ENCODE peak calls at places on chromosomes 1 and 21, in eight cellular contexts. E, C, O, P, K, Y, T and J are unnamed samples.

GRCh38 chr1:11918779-11919519 is 7.3 kb downstream of the KIAA2013 start:
- DNase-seq in Y (no peak), K (no peak), C (no peak), T (no peak), P (no peak), O (no peak), E (peak), J (no peak)

GRCh38 chr1:166282391-166283137 is 115.8 kb upstream of the FAM78B start:
- DNase-seq in P (no peak), Y (no peak), C (no peak), O (no peak), E (no peak), K (no peak), T (no peak), J (no peak)

GRCh38 chr1:228340686-228341449 is 65.8 kb downstream of the TRIM11 start:
- DNase-seq in E (no peak), O (no peak), Y (no peak), T (peak), K (no peak), C (no peak), P (peak), J (peak)

GRCh38 chr1:151292207-151293030 is 10.3 kb downstream of the ZNF687 start:
- DNase-seq in E (no peak), C (no peak), K (no peak), O (no peak), T (peak), P (peak), Y (no peak), J (no peak)

GRCh38 chr1:167056529-167057296 is 33.5 kb downstream of the GPA33 start:
- DNase-seq in K (no peak), E (no peak), P (no peak), T (no peak), O (peak), C (no peak), Y (no peak), J (no peak)

GRCh38 chr1:214660900-214661299 is 57.9 kb downstream of the CENPF start:
- DNase-seq in P (no peak), K (peak), T (no peak), O (no peak), C (no peak), E (peak), Y (no peak), J (no peak)

GRCh38 chr1:18721066-18721465 is 90.4 kb downstream of the PAX7 start:
- DNase-seq in K (no peak), E (no peak), T (no peak), Y (no peak), P (no peak), O (no peak), C (no peak), J (no peak)

GRCh38 chr1:59057211-59057694 is 239.6 kb upstream of the FGGY start:
- DNase-seq in P (no peak), Y (no peak), C (peak), O (no peak), K (peak), T (peak), E (peak), J (no peak)

GRCh38 chr1:4630561-4630960 is 23.8 kb upstream of the AJAP1 start:
- DNase-seq in O (no peak), Y (no peak), E (no peak), P (no peak), C (no peak), T (no peak), K (no peak), J (no peak)

GRCh38 chr1:184875218-184875617 is 99.1 kb downstream of the NIBAN1 start:
- DNase-seq in E (no peak), K (no peak), P (no peak), C (no peak), T (no peak), Y (no peak), O (no peak), J (no peak)

GRCh38 chr1:168246506-168246905 is 20.7 kb downstream of the SFT2D2 start:
- DNase-seq in E (no peak), Y (no peak), O (no peak), C (no peak), K (no peak), P (no peak), T (no peak), J (no peak)

GRCh38 chr1:53731779-53732305 is 7.1 kb downstream of the GLIS1 start:
- DNase-seq in T (no peak), Y (no peak), O (no peak), E (peak), P (no peak), K (no peak), C (no peak), J (no peak)

GRCh38 chr1:204723131-204723787 is 37.7 kb upstream of the LRRN2 start:
- DNase-seq in C (no peak), O (no peak), T (no peak), K (no peak), Y (no peak), E (no peak), P (no peak), J (peak)

GRCh38 chr1:78240755-78241154 is 195.0 kb downstream of the GIPC2 start:
- DNase-seq in E (peak), P (no peak), Y (no peak), K (no peak), O (no peak), C (no peak), T (no peak), J (no peak)

GRCh38 chr1:172356620-172357019 is 63.9 kb upstream of the C1orf105 start:
- DNase-seq in K (no peak), Y (no peak), T (no peak), O (peak), C (peak), E (peak), P (no peak), J (no peak)

GRCh38 chr1:72075411-72075810 is 206.9 kb downstream of the NEGR1 start:
- DNase-seq in O (no peak), K (no peak), C (no peak), E (no peak), T (no peak), P (no peak), Y (no peak), J (no peak)

DNA sequence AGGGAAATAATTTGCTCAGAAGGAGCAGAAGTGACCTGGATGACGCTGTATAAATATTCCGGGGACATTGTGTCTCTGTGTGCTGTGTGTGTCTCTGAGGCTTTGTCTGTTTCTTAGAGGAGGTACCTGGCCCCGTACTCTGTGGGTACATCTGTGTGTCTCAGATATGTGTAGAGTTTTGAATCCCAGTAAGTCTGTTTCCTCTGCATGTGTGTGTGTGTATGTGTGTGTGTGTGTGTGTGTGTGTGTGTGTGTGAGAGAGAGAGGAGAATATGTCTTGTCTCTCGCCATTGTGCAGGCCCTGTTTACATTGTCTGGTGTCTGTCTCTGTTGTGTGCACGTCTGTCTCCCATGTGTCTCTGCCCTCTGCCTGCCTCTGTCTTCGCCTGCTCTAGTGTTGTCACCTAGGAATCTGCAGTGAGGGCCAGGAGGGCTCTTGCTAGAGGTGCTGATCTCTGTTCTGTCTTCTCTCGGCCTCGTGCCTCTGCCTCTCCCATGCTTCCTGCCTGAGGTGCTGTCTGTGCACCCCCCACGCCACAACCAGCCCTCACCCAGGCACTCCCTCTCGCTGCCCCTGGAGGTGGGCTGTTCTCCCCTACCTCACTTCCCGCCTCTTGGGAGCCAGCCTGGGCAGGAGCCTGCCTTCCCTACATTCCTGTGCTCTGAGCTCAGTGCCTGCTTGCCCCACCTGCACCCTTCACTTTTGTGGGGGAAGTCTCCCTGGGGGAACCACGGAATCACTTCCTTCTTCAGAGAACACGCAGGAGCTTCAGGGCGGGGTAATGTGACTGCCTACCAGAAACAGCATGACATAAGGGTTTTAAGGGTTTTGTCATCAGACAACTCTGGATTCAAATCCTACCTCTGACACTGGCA is 5.9 kb downstream of the MAP7D1 start:
- DNase-seq in C (no peak), O (no peak), K (no peak), T (no peak), E (no peak), Y (no peak), P (peak), J (no peak)
- TF ChIP-seq RAD21 in C (no peak), O (no peak), K (no peak), T (no peak), E (no peak), Y (no peak), P (no peak), J (no peak)

DNA sequence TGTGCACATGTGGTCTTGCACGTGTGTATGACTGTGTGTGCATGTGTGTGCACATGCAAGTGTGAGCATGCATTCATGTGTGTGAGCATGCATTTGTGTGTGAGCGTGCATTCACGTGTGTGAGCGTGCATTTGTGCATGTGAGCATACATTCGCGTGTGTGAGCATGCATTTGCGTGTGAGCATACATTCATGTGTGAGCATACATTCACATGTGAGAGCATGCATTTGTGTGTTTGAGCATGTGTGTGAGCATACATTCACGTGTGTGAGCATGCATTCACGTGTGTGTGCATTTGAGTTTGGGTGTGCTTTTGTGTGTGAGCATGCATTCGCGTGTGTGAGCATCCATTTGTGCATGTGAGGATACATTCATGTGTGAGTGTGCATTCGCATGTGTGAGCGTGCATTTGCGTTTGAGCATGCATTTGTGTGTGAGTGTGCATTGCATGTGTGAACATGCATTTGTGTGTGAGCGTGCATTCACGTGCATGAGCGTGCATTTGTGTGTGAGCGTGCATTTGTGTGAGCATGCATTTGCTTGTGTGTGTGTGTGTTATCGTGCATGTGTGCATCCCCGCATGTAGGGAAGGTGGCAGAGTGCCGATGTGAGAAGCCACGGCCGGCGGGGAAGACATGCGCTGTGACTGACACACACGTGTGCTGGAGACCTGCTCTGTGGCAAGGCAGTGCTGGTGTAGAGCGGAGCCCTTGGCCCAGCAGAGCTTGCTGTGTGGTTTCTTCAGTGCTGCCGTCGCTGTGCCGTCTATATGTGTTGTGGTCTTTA is 18.2 kb downstream of the ITGB2 start:
- DNase-seq in T (no peak), C (no peak), E (no peak), K (no peak), Y (no peak), P (no peak), O (no peak), J (no peak)
- TF ChIP-seq RAD21 in T (no peak), C (no peak), E (no peak), K (no peak), Y (no peak), P (no peak), O (no peak), J (no peak)

GRCh38 chr1:109263234-109263596 is 13.9 kb downstream of the CELSR2 start:
- DNase-seq in E (no peak), O (no peak), Y (no peak), T (no peak), K (no peak), P (no peak), C (no peak), J (no peak)
- TF ChIP-seq RAD21 in E (no peak), O (no peak), Y (no peak), T (no peak), K (no peak), P (no peak), C (no peak), J (no peak)

DNA sequence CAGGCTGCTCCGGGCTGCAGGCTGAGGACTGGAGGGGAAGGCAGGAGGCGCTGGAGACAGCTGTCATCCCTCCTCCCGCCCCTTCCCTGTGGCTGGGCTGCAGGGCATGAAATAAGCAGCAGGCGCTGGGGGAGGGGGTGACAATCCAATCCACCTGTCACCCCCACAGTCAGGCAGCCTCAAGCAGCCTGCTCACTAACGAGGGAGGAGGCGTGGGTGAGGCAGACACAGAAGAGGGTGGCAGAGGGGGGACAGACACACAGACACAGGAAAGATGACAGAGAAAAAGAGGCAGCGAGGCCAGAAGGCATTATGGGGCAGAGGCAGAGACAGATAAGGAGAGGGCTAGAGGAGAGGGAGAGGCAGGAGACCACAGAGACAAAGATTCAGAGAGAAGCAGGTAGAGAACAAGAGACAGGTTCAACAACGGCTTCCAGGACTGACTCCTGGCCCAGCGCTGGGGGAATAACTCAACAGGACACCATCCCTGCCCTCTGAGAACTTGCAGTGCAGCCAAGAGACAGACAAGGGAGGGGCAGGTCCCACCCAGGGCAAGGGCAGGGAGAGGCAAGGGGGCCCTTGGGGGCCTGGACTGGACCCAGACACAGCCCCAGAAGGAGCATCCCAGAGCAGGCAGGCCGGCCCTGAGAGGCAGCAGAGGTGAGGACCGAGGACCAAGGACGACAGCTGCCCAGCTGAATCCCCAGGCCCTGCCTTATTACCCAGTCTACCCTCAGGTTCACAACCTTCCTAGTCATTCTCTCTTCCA is 11.2 kb downstream of the MEF2D start:
- DNase-seq in O (no peak), T (peak), Y (no peak), E (peak), K (no peak), C (no peak), P (peak), J (no peak)
- TF ChIP-seq RAD21 in O (no peak), T (no peak), Y (no peak), E (peak), K (no peak), C (no peak), P (no peak), J (peak)